ENCODE peak calls at places on chromosomes 6 and 20, in five cellular contexts. One of them, this sample, is unnamed.

GRCh38 chr6:157821342-157822033 is 1.6 kb upstream of the SNX9 start:
- DNase-seq in mesendoderm: no peak
- DNase-seq in CD4-positive, alpha-beta memory T cell: no peak
- DNase-seq in PC-3: no peak
- DNase-seq in breast epithelium: no peak
- DNase-seq in this sample: no peak

GRCh38 chr6:28402197-28402596 is 2.6 kb upstream of the ZSCAN12 start:
- DNase-seq in mesendoderm: no peak
- DNase-seq in CD4-positive, alpha-beta memory T cell: no peak
- DNase-seq in PC-3: no peak
- DNase-seq in breast epithelium: no peak
- DNase-seq in this sample: no peak

GRCh38 chr6:37029249-37029959 is 23.9 kb downstream of the FGD2 start:
- DNase-seq in mesendoderm: peak; percentile 95
- DNase-seq in CD4-positive, alpha-beta memory T cell: peak; percentile 39
- DNase-seq in PC-3: peak; percentile 91
- DNase-seq in breast epithelium: no peak
- DNase-seq in this sample: peak; percentile 41

GRCh38 chr20:11766961-11767360 is 150.7 kb upstream of the BTBD3 start:
- DNase-seq in mesendoderm: peak; percentile 56
- DNase-seq in CD4-positive, alpha-beta memory T cell: no peak
- DNase-seq in PC-3: peak; percentile 43
- DNase-seq in breast epithelium: no peak
- DNase-seq in this sample: no peak

GRCh38 chr6:89375427-89375868 is 22.9 kb upstream of the UBE2J1 start:
- DNase-seq in mesendoderm: peak; percentile 97
- DNase-seq in CD4-positive, alpha-beta memory T cell: peak; percentile 88
- DNase-seq in PC-3: peak; percentile 50
- DNase-seq in breast epithelium: peak; percentile 67
- DNase-seq in this sample: no peak

GRCh38 chr6:105005446-105005845 is 48.5 kb downstream of the LIN28B start:
- DNase-seq in mesendoderm: no peak
- DNase-seq in CD4-positive, alpha-beta memory T cell: no peak
- DNase-seq in PC-3: no peak
- DNase-seq in breast epithelium: no peak
- DNase-seq in this sample: no peak

GRCh38 chr6:165697171-165697570 is 34.1 kb upstream of the PDE10A start:
- DNase-seq in mesendoderm: no peak
- DNase-seq in CD4-positive, alpha-beta memory T cell: no peak
- DNase-seq in PC-3: no peak
- DNase-seq in breast epithelium: no peak
- DNase-seq in this sample: no peak

GRCh38 chr6:87393026-87393622 is 14.6 kb upstream of the CFAP206 start:
- DNase-seq in mesendoderm: peak; percentile 65
- DNase-seq in CD4-positive, alpha-beta memory T cell: peak; percentile 59
- DNase-seq in PC-3: peak; percentile 64
- DNase-seq in breast epithelium: no peak
- DNase-seq in this sample: peak; percentile 25

DNA sequence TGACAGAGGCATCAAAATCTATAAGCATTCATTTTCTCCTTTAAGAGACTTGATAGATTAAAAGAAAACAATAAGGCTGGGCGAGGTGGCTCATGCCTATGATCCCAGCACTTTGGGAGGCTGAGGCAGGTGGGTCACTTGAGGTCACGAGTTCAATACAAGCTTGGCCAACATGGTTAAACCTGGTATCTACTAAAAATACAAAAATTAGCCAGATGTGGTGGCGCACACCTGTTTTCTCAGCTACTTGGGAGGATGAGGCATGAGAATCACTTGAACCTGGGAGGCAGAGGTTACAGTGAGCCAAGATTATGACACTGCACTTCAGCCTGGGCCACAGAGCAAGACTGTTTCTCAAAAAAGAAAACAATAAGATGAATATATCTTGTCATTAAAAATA is 39.3 kb upstream of the LOC128125822 start:
- DNase-seq in mesendoderm: no peak
- DNase-seq in CD4-positive, alpha-beta memory T cell: no peak
- DNase-seq in PC-3: no peak
- DNase-seq in breast epithelium: no peak
- DNase-seq in this sample: no peak
- H3K27me3 ChIP-seq in mesendoderm: peaks cover 3% of the 10 kb centered on the region
- H3K27me3 ChIP-seq in CD4-positive, alpha-beta memory T cell: no peaks in the 10 kb centered on the region
- H3K27me3 ChIP-seq in PC-3: no peaks in the 10 kb centered on the region
- H3K27me3 ChIP-seq in breast epithelium: no peaks in the 10 kb centered on the region
- H3K27me3 ChIP-seq in this sample: no peaks in the 10 kb centered on the region

GRCh38 chr6:134291156-134291555 is 26.8 kb downstream of the SGK1 start:
- DNase-seq in mesendoderm: no peak
- DNase-seq in CD4-positive, alpha-beta memory T cell: no peak
- DNase-seq in PC-3: no peak
- DNase-seq in breast epithelium: no peak
- DNase-seq in this sample: no peak

GRCh38 chr6:134295953-134296553 is 21.9 kb downstream of the SGK1 start:
- DNase-seq in mesendoderm: peak; percentile 85
- DNase-seq in CD4-positive, alpha-beta memory T cell: no peak
- DNase-seq in PC-3: peak; percentile 87
- DNase-seq in breast epithelium: no peak
- DNase-seq in this sample: no peak

GRCh38 chr6:134293659-134294161 is 24.2 kb downstream of the SGK1 start:
- DNase-seq in mesendoderm: no peak
- DNase-seq in CD4-positive, alpha-beta memory T cell: no peak
- DNase-seq in PC-3: no peak
- DNase-seq in breast epithelium: no peak
- DNase-seq in this sample: no peak

GRCh38 chr6:134299236-134299635 is 18.7 kb downstream of the SGK1 start:
- DNase-seq in mesendoderm: no peak
- DNase-seq in CD4-positive, alpha-beta memory T cell: no peak
- DNase-seq in PC-3: peak; percentile 2
- DNase-seq in breast epithelium: no peak
- DNase-seq in this sample: no peak

GRCh38 chr6:134296762-134297161 is 21.1 kb downstream of the SGK1 start:
- DNase-seq in mesendoderm: no peak
- DNase-seq in CD4-positive, alpha-beta memory T cell: no peak
- DNase-seq in PC-3: no peak
- DNase-seq in breast epithelium: no peak
- DNase-seq in this sample: no peak
- H3K27ac ChIP-seq in mesendoderm: no peak overlapping the region
- H3K27ac ChIP-seq in CD4-positive, alpha-beta memory T cell: no peak overlapping the region
- H3K27ac ChIP-seq in PC-3: no peak overlapping the region
- H3K27ac ChIP-seq in breast epithelium: no peak overlapping the region
- H3K27ac ChIP-seq in this sample: no peak overlapping the region

DNA sequence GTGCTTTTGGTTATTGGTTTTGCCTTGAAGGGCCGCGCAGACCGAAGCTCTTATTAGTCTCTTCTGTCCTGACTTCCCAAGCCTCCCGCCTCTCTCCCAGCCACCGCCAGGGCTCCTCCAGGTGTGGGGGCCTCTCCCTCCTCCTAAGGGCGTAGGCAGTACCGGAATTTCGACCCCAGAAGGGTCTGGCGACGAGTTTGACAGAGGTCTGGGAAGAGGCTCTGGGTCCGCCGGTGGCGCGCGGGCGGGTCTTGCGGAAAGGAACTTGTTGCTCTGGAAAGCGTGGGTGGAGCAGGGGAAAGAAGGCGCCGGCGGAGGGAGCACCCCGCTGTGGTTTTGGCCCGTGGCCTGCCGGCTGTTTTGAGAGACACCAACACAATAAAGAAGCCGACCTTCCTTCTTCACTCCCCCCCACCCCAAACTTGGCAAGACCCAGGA is 1.8 kb downstream of the PCSK2 start:
- DNase-seq in mesendoderm: peak; percentile 60
- DNase-seq in CD4-positive, alpha-beta memory T cell: no peak
- DNase-seq in PC-3: no peak
- DNase-seq in breast epithelium: no peak
- DNase-seq in this sample: no peak
- H3K4me3 ChIP-seq in mesendoderm: peak overlapping the region; percentile 37
- H3K4me3 ChIP-seq in CD4-positive, alpha-beta memory T cell: no peak overlapping the region
- H3K4me3 ChIP-seq in PC-3: no peak overlapping the region
- H3K4me3 ChIP-seq in breast epithelium: no peak overlapping the region
- H3K4me3 ChIP-seq in this sample: peak overlapping the region; percentile 27

GRCh38 chr6:33875696-33876095 is 71.9 kb upstream of the MLN start:
- DNase-seq in mesendoderm: peak; percentile 36
- DNase-seq in CD4-positive, alpha-beta memory T cell: no peak
- DNase-seq in PC-3: no peak
- DNase-seq in breast epithelium: no peak
- DNase-seq in this sample: no peak
- H3K27me3 ChIP-seq in mesendoderm: no peaks in the 10 kb centered on the region
- H3K27me3 ChIP-seq in CD4-positive, alpha-beta memory T cell: no peaks in the 10 kb centered on the region
- H3K27me3 ChIP-seq in PC-3: peaks cover 59% of the 10 kb centered on the region
- H3K27me3 ChIP-seq in breast epithelium: no peaks in the 10 kb centered on the region
- H3K27me3 ChIP-seq in this sample: no peaks in the 10 kb centered on the region

GRCh38 chr6:154567695-154568220 is 57.3 kb upstream of the CNKSR3 start:
- DNase-seq in mesendoderm: no peak
- DNase-seq in CD4-positive, alpha-beta memory T cell: no peak
- DNase-seq in PC-3: no peak
- DNase-seq in breast epithelium: no peak
- DNase-seq in this sample: no peak
- H3K27ac ChIP-seq in mesendoderm: no peak overlapping the region
- H3K27ac ChIP-seq in CD4-positive, alpha-beta memory T cell: no peak overlapping the region
- H3K27ac ChIP-seq in PC-3: no peak overlapping the region
- H3K27ac ChIP-seq in breast epithelium: no peak overlapping the region
- H3K27ac ChIP-seq in this sample: no peak overlapping the region

DNA sequence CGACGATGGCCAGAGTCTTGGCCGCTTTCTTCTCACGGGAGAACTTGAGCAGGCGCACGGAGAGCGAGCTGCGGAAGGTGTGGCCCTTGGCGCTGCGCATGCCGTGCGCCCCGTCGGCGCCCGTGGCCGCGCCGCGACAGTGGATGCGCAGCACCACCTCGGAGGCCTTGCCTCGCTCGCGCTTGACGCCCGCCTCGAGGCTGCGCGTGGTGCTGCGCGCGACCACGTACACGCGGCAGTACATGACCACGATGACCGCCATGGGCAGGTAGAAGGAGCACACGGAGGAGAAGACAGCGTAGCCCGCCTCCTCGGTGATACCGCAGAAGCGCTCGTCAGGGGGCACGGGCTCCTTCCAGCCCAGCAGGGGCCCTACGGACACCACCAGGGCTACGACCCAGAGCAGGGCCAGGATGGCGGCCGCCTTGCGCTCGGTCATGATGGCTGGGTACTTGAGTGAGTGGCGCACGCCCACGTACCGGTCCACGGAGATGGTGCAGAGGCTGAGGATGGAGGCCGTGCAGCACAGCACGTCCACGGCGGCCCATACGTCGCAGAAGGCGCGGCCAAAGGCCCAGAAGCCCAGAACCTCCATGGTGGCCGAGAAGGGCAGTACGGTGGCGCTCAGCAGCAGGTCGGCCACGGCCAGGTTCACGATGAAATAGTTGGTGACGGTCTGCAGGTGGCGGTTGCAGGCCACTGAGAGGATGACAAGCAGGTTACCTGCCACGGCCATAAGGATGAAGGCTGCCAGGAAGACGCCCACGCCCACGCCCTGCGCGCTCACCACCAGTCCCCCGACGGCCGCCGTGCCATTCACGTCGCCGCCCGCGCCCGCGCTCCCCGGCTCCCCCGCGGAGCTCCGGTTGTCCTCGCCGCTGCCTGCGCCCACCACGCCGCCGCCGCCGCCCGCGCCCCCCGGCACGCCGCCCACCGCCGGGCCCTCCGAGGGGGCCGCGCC is 232.8 kb upstream of the RNF24 start:
- DNase-seq in mesendoderm: peak; percentile 23
- DNase-seq in CD4-positive, alpha-beta memory T cell: no peak
- DNase-seq in PC-3: no peak
- DNase-seq in breast epithelium: no peak
- DNase-seq in this sample: no peak
- H3K4me3 ChIP-seq in mesendoderm: no peak overlapping the region
- H3K4me3 ChIP-seq in CD4-positive, alpha-beta memory T cell: no peak overlapping the region
- H3K4me3 ChIP-seq in PC-3: no peak overlapping the region
- H3K4me3 ChIP-seq in breast epithelium: no peak overlapping the region
- H3K4me3 ChIP-seq in this sample: peak overlapping the region; percentile 1

GRCh38 chr6:147508073-147508870 is at the start of gene SAMD5:
- DNase-seq in mesendoderm: peak; percentile 79
- DNase-seq in CD4-positive, alpha-beta memory T cell: no peak
- DNase-seq in PC-3: peak; percentile 75
- DNase-seq in breast epithelium: no peak
- DNase-seq in this sample: no peak
- H3K27me3 ChIP-seq in mesendoderm: peaks cover 31% of the 10 kb centered on the region
- H3K27me3 ChIP-seq in CD4-positive, alpha-beta memory T cell: peaks cover 11% of the 10 kb centered on the region
- H3K27me3 ChIP-seq in PC-3: no peaks in the 10 kb centered on the region
- H3K27me3 ChIP-seq in breast epithelium: peaks cover 8% of the 10 kb centered on the region
- H3K27me3 ChIP-seq in this sample: peaks cover 56% of the 10 kb centered on the region

GRCh38 chr20:41479113-41479512 is 112.5 kb upstream of the EMILIN3 start:
- DNase-seq in mesendoderm: no peak
- DNase-seq in CD4-positive, alpha-beta memory T cell: no peak
- DNase-seq in PC-3: no peak
- DNase-seq in breast epithelium: no peak
- DNase-seq in this sample: no peak
- H3K27ac ChIP-seq in mesendoderm: no peak overlapping the region
- H3K27ac ChIP-seq in CD4-positive, alpha-beta memory T cell: no peak overlapping the region
- H3K27ac ChIP-seq in PC-3: no peak overlapping the region
- H3K27ac ChIP-seq in breast epithelium: no peak overlapping the region
- H3K27ac ChIP-seq in this sample: no peak overlapping the region

GRCh38 chr6:49551126-49551865 is 828 bp downstream of the C6orf141 start:
- DNase-seq in mesendoderm: peak; percentile 55
- DNase-seq in CD4-positive, alpha-beta memory T cell: no peak
- DNase-seq in PC-3: peak; percentile 34
- DNase-seq in breast epithelium: no peak
- DNase-seq in this sample: no peak

GRCh38 chr6:49550413-49551125 is at the start of gene C6orf141:
- DNase-seq in mesendoderm: peak; percentile 83
- DNase-seq in CD4-positive, alpha-beta memory T cell: no peak
- DNase-seq in PC-3: peak; percentile 94
- DNase-seq in breast epithelium: peak; percentile 63
- DNase-seq in this sample: no peak

GRCh38 chr6:49552596-49552995 is 2.1 kb downstream of the C6orf141 start:
- DNase-seq in mesendoderm: peak; percentile 26
- DNase-seq in CD4-positive, alpha-beta memory T cell: no peak
- DNase-seq in PC-3: peak; percentile 39
- DNase-seq in breast epithelium: no peak
- DNase-seq in this sample: no peak

GRCh38 chr6:49553353-49553752 is 2.9 kb downstream of the C6orf141 start:
- DNase-seq in mesendoderm: no peak
- DNase-seq in CD4-positive, alpha-beta memory T cell: no peak
- DNase-seq in PC-3: peak; percentile 92
- DNase-seq in breast epithelium: no peak
- DNase-seq in this sample: no peak

GRCh38 chr6:49551866-49552129 is 1.3 kb downstream of the C6orf141 start:
- DNase-seq in mesendoderm: no peak
- DNase-seq in CD4-positive, alpha-beta memory T cell: no peak
- DNase-seq in PC-3: no peak
- DNase-seq in breast epithelium: no peak
- DNase-seq in this sample: no peak
- H3K4me3 ChIP-seq in mesendoderm: no peak overlapping the region
- H3K4me3 ChIP-seq in CD4-positive, alpha-beta memory T cell: no peak overlapping the region
- H3K4me3 ChIP-seq in PC-3: peak overlapping the region; percentile 90
- H3K4me3 ChIP-seq in breast epithelium: peak overlapping the region; percentile 36
- H3K4me3 ChIP-seq in this sample: peak overlapping the region; percentile 6

This sample was measured in iPS DF 6.9.